ENCODE peak calls at places on chromosomes 11 and 22, in four cellular contexts. L is H1, J is IMR-90, T is H9. X is an unnamed sample. For H3K4me1, the result is how much of the 10 kb centered on the place peaks cover.

GRCh38 chr11:125451400-125452124 is 44.5 kb downstream of the FEZ1 start:
- DNase-seq in L (peak), J (peak), T (peak), X (peak)

GRCh38 chr11:57154718-57155117 is 27.0 kb upstream of the LRRC55 start:
- DNase-seq in L (no peak), J (no peak), T (no peak), X (no peak)

GRCh38 chr11:32304521-32304920 is 130.8 kb downstream of the WT1 start:
- DNase-seq in L (no peak), J (no peak), T (no peak), X (no peak)

GRCh38 chr22:22244337-22245250 is at the start of gene VPREB1:
- DNase-seq in L (no peak), J (no peak), T (no peak), X (no peak)

GRCh38 chr11:114622858-114623257 is 27.3 kb upstream of the NXPE4 start:
- DNase-seq in L (no peak), J (no peak), T (no peak), X (no peak)

GRCh38 chr11:61480936-61481335 is 27.6 kb upstream of the LRRC10B start:
- DNase-seq in L (peak), J (no peak), T (peak), X (peak)

GRCh38 chr11:86676533-86677154 is 4.2 kb upstream of the ME3 start:
- DNase-seq in L (peak), J (no peak), T (peak), X (peak)

GRCh38 chr11:115919341-115920086 is 415.3 kb upstream of the CADM1 start:
- DNase-seq in L (no peak), J (peak), T (no peak), X (peak)

GRCh38 chr11:22516136-22516535 is 109.5 kb downstream of the FANCF start:
- DNase-seq in L (no peak), J (no peak), T (no peak), X (no peak)

GRCh38 chr11:75668508-75669297 is at the start of gene MAP6:
- DNase-seq in L (peak), J (no peak), T (peak), X (peak)

GRCh38 chr11:16759857-16760256 is 21.4 kb downstream of the C11orf58 start:
- DNase-seq in L (no peak), J (peak), T (no peak), X (no peak)

GRCh38 chr11:130527648-130528300 is 79.3 kb downstream of the ADAMTS15 start:
- DNase-seq in L (no peak), J (peak), T (no peak), X (peak)

GRCh38 chr11:95451682-95452081 is 220.7 kb upstream of the SESN3 start:
- DNase-seq in L (no peak), J (peak), T (no peak), X (peak)

GRCh38 chr11:32436751-32437405 is 1.5 kb upstream of the WT1 start:
- DNase-seq in L (peak), J (no peak), T (no peak), X (peak)

GRCh38 chr11:128931661-128932060 is 11.0 kb downstream of the TP53AIP1 start:
- DNase-seq in L (no peak), J (no peak), T (no peak), X (no peak)

GRCh38 chr22:46024136-46024840 is 47.3 kb upstream of the WNT7B start:
- DNase-seq in L (no peak), J (no peak), T (no peak), X (no peak)

GRCh38 chr22:27470169-27470772 is 331.3 kb downstream of the MN1 start:
- DNase-seq in L (no peak), J (no peak), T (no peak), X (no peak)

GRCh38 chr11:44893250-44894216 is 57.1 kb downstream of the TP53I11 start:
- DNase-seq in L (no peak), J (no peak), T (no peak), X (no peak)

GRCh38 chr22:18977824-18978425 is 41.8 kb upstream of the PRODH start:
- DNase-seq in L (no peak), J (no peak), T (no peak), X (no peak)

GRCh38 chr11:19508166-19508565 is 204.5 kb upstream of the NAV2 start:
- DNase-seq in L (no peak), J (peak), T (no peak), X (peak)

GRCh38 chr11:132490976-132491375 is 1041.3 kb downstream of the OPCML start:
- DNase-seq in L (no peak), J (no peak), T (no peak), X (no peak)

GRCh38 chr11:75858613-75859012 is 43.6 kb downstream of the UVRAG start:
- DNase-seq in L (no peak), J (peak), T (no peak), X (peak)

GRCh38 chr22:50207383-50208031 is 6.7 kb downstream of the SELENOO start:
- DNase-seq in L (no peak), J (no peak), T (no peak), X (no peak)

GRCh38 chr11:446886-447285 is 3.2 kb upstream of the PTDSS2 start:
- DNase-seq in L (no peak), J (no peak), T (no peak), X (no peak)

DNA sequence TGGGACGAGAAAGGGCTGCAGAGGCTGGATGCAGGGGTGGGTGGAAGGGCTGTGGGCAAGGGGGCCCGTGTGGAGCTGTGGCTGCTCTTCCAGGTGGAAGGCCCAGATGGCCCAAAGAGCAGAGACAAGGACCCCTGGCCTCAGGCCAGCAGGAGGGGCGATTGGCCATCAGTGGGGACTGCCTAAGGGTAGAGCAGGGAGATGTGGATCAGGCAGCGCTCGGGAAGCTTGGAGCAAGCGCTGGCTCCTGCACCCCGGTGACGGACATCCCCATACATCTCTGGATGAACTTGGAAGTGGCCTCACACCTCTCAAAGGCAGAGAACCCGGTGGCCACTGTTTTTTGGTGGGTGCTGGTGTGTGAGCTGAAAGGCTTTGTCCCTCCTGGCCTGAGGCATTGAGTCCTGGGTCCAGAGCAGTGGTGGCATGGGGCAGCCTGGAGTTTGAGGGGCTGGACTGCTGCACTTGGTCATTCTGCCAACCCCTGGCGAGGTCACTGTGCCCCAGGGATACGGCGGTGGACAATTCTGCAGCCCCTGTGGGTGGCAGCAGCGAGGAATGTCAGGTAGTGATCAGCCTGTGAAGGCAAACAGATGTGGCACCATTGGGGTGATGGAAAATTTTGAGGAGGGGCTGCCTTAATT is 5.9 kb downstream of the FRMD8 start:
- DNase-seq in L (no peak), J (no peak), T (no peak), X (no peak)
- H3K4me1 ChIP-seq in L (under half), J (under half), T (under half), X (under half)

GRCh38 chr11:59184876-59185275 is 12.9 kb downstream of the DTX4 start:
- DNase-seq in L (no peak), J (no peak), T (no peak), X (no peak)

GRCh38 chr11:59185412-59185811 is 13.5 kb downstream of the DTX4 start:
- DNase-seq in L (no peak), J (no peak), T (no peak), X (no peak)

GRCh38 chr11:59182457-59183151 is 10.7 kb downstream of the DTX4 start:
- DNase-seq in L (peak), J (no peak), T (peak), X (peak)

GRCh38 chr11:59181746-59182456 is 10.0 kb downstream of the DTX4 start:
- DNase-seq in L (peak), J (no peak), T (no peak), X (no peak)

GRCh38 chr11:59183768-59184167 is 11.8 kb downstream of the DTX4 start:
- DNase-seq in L (no peak), J (no peak), T (no peak), X (no peak)
- H3K56ac ChIP-seq in L (no peak), J (no peak), T (no peak), X (no peak)

DNA sequence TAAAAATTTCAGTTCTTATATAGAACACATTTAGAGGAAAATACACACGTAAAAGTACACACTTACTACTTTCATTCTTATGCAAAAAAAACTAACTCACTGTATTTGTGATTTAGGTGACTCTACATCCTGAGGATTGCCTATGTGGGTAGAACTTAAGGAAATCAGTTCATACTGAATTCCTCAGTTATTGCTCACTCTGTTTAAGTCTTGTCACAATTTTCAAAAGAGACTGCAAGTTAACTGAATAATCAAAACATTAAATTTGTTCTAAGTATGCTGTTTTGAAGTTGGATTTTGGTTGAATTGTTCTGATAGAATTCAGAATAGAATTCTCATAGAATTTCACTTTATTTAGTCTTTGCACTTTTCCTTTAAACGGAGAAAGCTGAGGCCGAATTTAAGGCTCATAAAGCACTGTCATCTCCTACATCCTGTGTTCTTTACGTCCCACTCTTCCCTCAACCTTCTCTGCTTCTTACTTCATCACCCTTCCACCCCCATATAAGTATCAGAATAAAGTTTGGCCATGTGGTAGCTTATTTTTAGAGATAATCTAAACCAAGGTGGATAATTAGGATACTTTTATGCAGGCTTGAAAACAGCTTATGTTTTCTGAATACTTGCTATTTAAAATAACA is 59.8 kb downstream of the APOL5 start:
- DNase-seq in L (no peak), J (peak), T (no peak), X (peak)
- H3K9ac ChIP-seq in L (no peak), J (no peak), T (no peak), X (no peak)

DNA sequence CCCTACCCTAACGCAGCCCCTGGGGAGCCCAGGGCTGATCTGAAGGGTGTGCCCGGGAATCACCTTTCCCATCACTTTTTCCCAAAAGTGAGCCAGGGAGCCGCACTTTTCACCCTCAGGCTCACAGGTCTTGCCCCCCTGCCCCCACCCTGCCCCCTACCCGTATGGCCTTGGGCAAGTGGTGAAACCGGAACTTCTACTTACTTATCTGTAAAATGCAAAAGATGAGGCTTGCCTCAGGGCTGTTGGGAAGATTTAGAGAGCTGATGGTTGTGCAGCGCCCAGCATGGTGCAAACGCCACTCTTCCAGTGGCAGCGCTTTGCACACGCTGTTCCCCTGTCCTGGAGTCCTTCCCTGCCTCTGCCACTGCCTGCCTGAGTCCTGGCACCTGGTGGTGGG is 8.0 kb downstream of the SYT12 start:
- DNase-seq in L (no peak), J (no peak), T (no peak), X (peak)
- H3K4me1 ChIP-seq in L (under half), J (under half), T (under half), X (under half)

GRCh38 chr22:17213976-17214375 is 5.3 kb downstream of the ADA2 start:
- DNase-seq in L (peak), J (peak), T (peak), X (peak)
- H3K56ac ChIP-seq in L (no peak), J (no peak), T (no peak), X (no peak)

GRCh38 chr22:23750374-23750743 is 553 bp downstream of the ZNF70 start:
- DNase-seq in L (no peak), J (no peak), T (no peak), X (no peak)

GRCh38 chr22:23750744-23751440 is at the start of gene ZNF70:
- DNase-seq in L (peak), J (peak), T (peak), X (peak)

GRCh38 chr22:23751441-23751996 is 607 bp upstream of the ZNF70 start:
- DNase-seq in L (no peak), J (no peak), T (peak), X (peak)

GRCh38 chr22:23752090-23752691 is 1.3 kb upstream of the ZNF70 start:
- DNase-seq in L (no peak), J (no peak), T (no peak), X (no peak)

GRCh38 chr22:23749747-23750373 is 1.1 kb downstream of the ZNF70 start:
- DNase-seq in L (no peak), J (no peak), T (no peak), X (no peak)
- H3K9ac ChIP-seq in L (no peak), J (peak), T (no peak), X (no peak)

GRCh38 chr11:2305862-2306823 is 4.3 kb downstream of the TSPAN32 start:
- DNase-seq in L (no peak), J (peak), T (peak), X (no peak)
- H3K4me1 ChIP-seq in L (under half), J (under half), T (under half), X (under half)

DNA sequence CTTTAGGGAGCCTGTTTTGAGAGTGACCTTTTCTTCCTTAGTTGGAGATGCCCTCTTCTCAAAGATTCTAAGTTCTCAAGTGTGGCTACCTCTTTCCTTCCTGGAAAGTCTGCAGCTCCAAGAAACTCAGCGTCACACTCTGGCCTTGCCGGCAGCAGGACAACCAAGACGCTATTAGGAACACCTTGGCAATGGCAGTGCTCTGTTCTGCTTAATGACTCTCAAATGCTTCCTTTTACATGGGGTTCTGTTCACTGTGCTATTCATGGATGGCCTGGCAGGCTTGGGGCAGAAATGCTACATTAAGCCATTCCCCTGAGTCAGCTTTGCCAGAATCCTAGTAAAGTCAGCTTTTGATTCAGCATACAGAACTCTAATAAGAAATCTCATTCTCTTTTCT is 25.9 kb downstream of the LARGE2 start:
- DNase-seq in L (no peak), J (no peak), T (no peak), X (no peak)
- H3K56ac ChIP-seq in L (no peak), J (no peak), T (no peak), X (no peak)